ENCODE peak calls at places on chromosomes 4 and X, in eight cellular contexts. I is stimulated activated CD4-positive, alpha-beta T cell treated with anti-CD3 and anti-CD28 coated beads, Interleukin-2, amount 100 ng/mL, for 48 hours; F is bronchial epithelial cell; S is PC-3; G is activated B cell treated with CpG ODN at 0.5 μM for 24 hours; W is SK-MEL-5; Y is ELR; M is GM13977. B is an unnamed sample.

GRCh38 chr4:113761682-113762060 is at the start of gene CAMK2D:
- DNase-seq in I (peak; percentile 74), F (peak; percentile 74), S (peak; percentile 75), G (peak; percentile 76), W (peak; percentile 85), Y (peak; percentile 80), M (peak; percentile 82), B (peak; percentile 80)

GRCh38 chrX:7190157-7190556 is 42.2 kb upstream of the PUDP start:
- DNase-seq in I (no peak), F (no peak), S (peak; percentile 6), G (no peak), W (no peak), Y (no peak), M (no peak), B (no peak)

GRCh38 chr4:38905657-38906398 is 38.2 kb downstream of the FAM114A1 start:
- DNase-seq in I (no peak), F (no peak), S (no peak), G (no peak), W (no peak), Y (no peak), M (no peak), B (no peak)

GRCh38 chr4:86957214-86957613 is 22.4 kb downstream of the AFF1 start:
- DNase-seq in I (no peak), F (peak; percentile 75), S (peak; percentile 75), G (no peak), W (no peak), Y (peak; percentile 58), M (peak; percentile 33), B (no peak)

GRCh38 chrX:37423864-37424569 is 74.9 kb downstream of the PRRG1 start:
- DNase-seq in I (no peak), F (peak; percentile 39), S (peak; percentile 78), G (no peak), W (no peak), Y (peak; percentile 24), M (no peak), B (no peak)

GRCh38 chr4:150828159-150828558 is 186.9 kb downstream of the LRBA start:
- DNase-seq in I (peak; percentile 23), F (no peak), S (no peak), G (no peak), W (no peak), Y (no peak), M (peak; percentile 42), B (no peak)

GRCh38 chrX:37912286-37912685 is 64.9 kb upstream of the DYNLT3 start:
- DNase-seq in I (no peak), F (peak; percentile 64), S (peak; percentile 38), G (no peak), W (peak; percentile 34), Y (peak; percentile 45), M (no peak), B (no peak)

GRCh38 chrX:125765347-125765746 is 400.7 kb downstream of the DCAF12L2 start:
- DNase-seq in I (no peak), F (no peak), S (no peak), G (no peak), W (no peak), Y (no peak), M (no peak), B (no peak)

GRCh38 chr4:9904976-9905587 is 116.2 kb downstream of the SLC2A9 start:
- DNase-seq in I (no peak), F (peak; percentile 89), S (no peak), G (no peak), W (no peak), Y (no peak), M (no peak), B (no peak)

GRCh38 chrX:100864967-100865366 is 9.2 kb downstream of the NOX1 start:
- DNase-seq in I (no peak), F (peak; percentile 31), S (peak; percentile 27), G (no peak), W (peak; percentile 28), Y (peak; percentile 45), M (no peak), B (no peak)

GRCh38 chr4:150219841-150220240 is 141.6 kb downstream of the DCLK2 start:
- DNase-seq in I (no peak), F (no peak), S (no peak), G (no peak), W (no peak), Y (no peak), M (no peak), B (no peak)

GRCh38 chr4:170465434-170465833 is 375.7 kb upstream of the AADAT start:
- DNase-seq in I (no peak), F (no peak), S (no peak), G (no peak), W (no peak), Y (no peak), M (no peak), B (no peak)

GRCh38 chrX:20606831-20607230 is 340.1 kb upstream of the RPS6KA3 start:
- DNase-seq in I (no peak), F (no peak), S (no peak), G (no peak), W (no peak), Y (no peak), M (no peak), B (no peak)

GRCh38 chr4:168128601-168129000 is 36.3 kb downstream of the ANXA10 start:
- DNase-seq in I (no peak), F (peak; percentile 69), S (peak; percentile 38), G (no peak), W (no peak), Y (no peak), M (no peak), B (no peak)

GRCh38 chr4:94926936-94927335 is 169.2 kb downstream of the BMPR1B start:
- DNase-seq in I (no peak), F (no peak), S (peak; percentile 53), G (no peak), W (no peak), Y (no peak), M (no peak), B (no peak)

GRCh38 chr4:33924239-33924638 is 2320.1 kb downstream of the ARAP2 start:
- DNase-seq in I (no peak), F (peak; percentile 57), S (peak; percentile 46), G (no peak), W (peak; percentile 17), Y (peak; percentile 73), M (no peak), B (peak; percentile 20)

GRCh38 chrX:110536788-110537187 is 178.1 kb downstream of the RTL9 start:
- DNase-seq in I (no peak), F (no peak), S (no peak), G (no peak), W (no peak), Y (no peak), M (no peak), B (no peak)

GRCh38 chr4:113256946-113257345 is 207.5 kb downstream of the ANK2 start:
- DNase-seq in I (no peak), F (peak; percentile 38), S (no peak), G (no peak), W (no peak), Y (peak; percentile 12), M (no peak), B (no peak)

GRCh38 chrX:72002886-72003285 is 92.2 kb downstream of the NHSL2 start:
- DNase-seq in I (no peak), F (no peak), S (no peak), G (no peak), W (no peak), Y (no peak), M (no peak), B (no peak)

GRCh38 chr4:125369098-125369497 is 54.3 kb downstream of the FAT4 start:
- DNase-seq in I (no peak), F (no peak), S (no peak), G (no peak), W (no peak), Y (peak; percentile 12), M (no peak), B (no peak)

B was measured in nephron progenitor cell.